ENCODE peak calls at places on chromosomes 16 and 17, in six cellular contexts. T, C, E, J, Q and O are unnamed samples.

GRCh38 chr16:85199880-85200279 is 87.6 kb upstream of the CIBAR2 start:
- DNase-seq in Q (no peak), T (no peak), J (no peak), E (no peak), C (no peak), O (no peak)

GRCh38 chr16:5008311-5008731 is 25.4 kb downstream of the NAGPA start:
- DNase-seq in C (no peak), T (no peak), E (no peak), J (no peak), Q (no peak), O (no peak)

GRCh38 chr17:41057547-41057946 is 2.4 kb downstream of the KRTAP2-3 start:
- DNase-seq in J (no peak), T (no peak), C (no peak), Q (no peak), E (no peak), O (peak; percentile 22)

GRCh38 chr17:32772453-32773025 is 104.4 kb downstream of the MYO1D start:
- DNase-seq in J (no peak), Q (no peak), T (no peak), E (no peak), C (no peak), O (no peak)

GRCh38 chr16:50202926-50203624 is 50.0 kb downstream of the TENT4B start:
- DNase-seq in Q (peak; percentile 93), C (peak; percentile 93), T (no peak), E (peak; percentile 93), J (peak; percentile 57), O (no peak)

GRCh38 chr16:72042157-72042660 is 12.1 kb upstream of the HP start:
- DNase-seq in J (no peak), C (no peak), T (no peak), E (no peak), Q (no peak), O (no peak)

GRCh38 chr17:82400830-82401229 is 17.3 kb upstream of the HEXD start:
- DNase-seq in E (no peak), J (peak; percentile 35), T (no peak), Q (no peak), C (no peak), O (peak; percentile 59)

GRCh38 chr16:29645699-29646187 is 17.3 kb upstream of the SPN start:
- DNase-seq in Q (no peak), T (no peak), J (no peak), C (no peak), E (no peak), O (peak; percentile 77)

GRCh38 chr17:15262291-15263205 is 2.6 kb downstream of the PMP22 start:
- DNase-seq in T (no peak), C (peak; percentile 95), E (peak; percentile 83), J (peak; percentile 83), Q (peak; percentile 86), O (no peak)

GRCh38 chr16:3578610-3579551 is 1.7 kb upstream of the NLRC3 start:
- DNase-seq in J (no peak), T (no peak), C (peak; percentile 24), Q (no peak), E (no peak), O (peak; percentile 72)

GRCh38 chr17:40346768-40347154 is 17.8 kb downstream of the GJD3 start:
- DNase-seq in C (no peak), T (no peak), E (no peak), Q (no peak), J (no peak), O (no peak)

GRCh38 chr16:80664798-80665197 is 124.0 kb downstream of the DYNLRB2 start:
- DNase-seq in J (no peak), Q (no peak), T (no peak), E (no peak), C (no peak), O (no peak)

GRCh38 chr17:81635973-81636504 is 873 bp downstream of the NPLOC4 start:
- DNase-seq in E (peak; percentile 60), J (no peak), Q (no peak), T (no peak), C (no peak), O (no peak)

GRCh38 chr16:63813862-63814261 is 1308.0 kb downstream of the CDH11 start:
- DNase-seq in C (no peak), J (no peak), T (no peak), Q (no peak), E (no peak), O (no peak)

GRCh38 chr17:72192409-72193192 is 71.8 kb downstream of the SOX9 start:
- DNase-seq in Q (peak; percentile 18), T (no peak), C (no peak), E (peak; percentile 98), J (no peak), O (no peak)

GRCh38 chr16:1184156-1184868 is 31.4 kb downstream of the CACNA1H start:
- DNase-seq in Q (no peak), T (no peak), E (no peak), J (no peak), C (no peak), O (no peak)

GRCh38 chr17:37212184-37212583 is 163.6 kb upstream of the C17orf78 start:
- DNase-seq in T (no peak), C (peak; percentile 24), Q (peak; percentile 6), J (no peak), E (no peak), O (no peak)

GRCh38 chr16:30927789-30928378 is 4.5 kb downstream of the FBXL19 start:
- DNase-seq in E (peak; percentile 25), T (peak; percentile 85), J (peak; percentile 46), C (peak; percentile 38), Q (peak; percentile 22), O (peak; percentile 89)

GRCh38 chr16:67462279-67462655 is 18.7 kb downstream of the ATP6V0D1 start:
- DNase-seq in T (no peak), J (no peak), E (no peak), Q (no peak), C (no peak), O (no peak)

GRCh38 chr16:82016268-82016667 is 5.0 kb upstream of the SDR42E1 start:
- DNase-seq in E (peak; percentile 14), J (peak; percentile 54), T (no peak), C (peak; percentile 75), Q (peak; percentile 24), O (peak; percentile 48)

GRCh38 chr17:47280072-47280811 is 26.6 kb downstream of the ITGB3 start:
- DNase-seq in C (peak; percentile 59), T (no peak), Q (peak; percentile 66), J (no peak), E (peak; percentile 48), O (no peak)

GRCh38 chr17:55086635-55087058 is 118.1 kb downstream of the STXBP4 start:
- DNase-seq in J (no peak), E (peak; percentile 90), C (peak; percentile 84), T (no peak), Q (peak; percentile 69), O (no peak)

GRCh38 chr16:88969361-88969831 is 7.6 kb downstream of the CBFA2T3 start:
- DNase-seq in T (no peak), J (no peak), C (no peak), Q (no peak), E (no peak), O (no peak)

GRCh38 chr16:66357523-66357928 is 9.0 kb upstream of the CDH5 start:
- DNase-seq in Q (peak; percentile 84), E (peak; percentile 83), T (peak; percentile 27), C (peak; percentile 91), J (peak; percentile 57), O (peak; percentile 58)

DNA sequence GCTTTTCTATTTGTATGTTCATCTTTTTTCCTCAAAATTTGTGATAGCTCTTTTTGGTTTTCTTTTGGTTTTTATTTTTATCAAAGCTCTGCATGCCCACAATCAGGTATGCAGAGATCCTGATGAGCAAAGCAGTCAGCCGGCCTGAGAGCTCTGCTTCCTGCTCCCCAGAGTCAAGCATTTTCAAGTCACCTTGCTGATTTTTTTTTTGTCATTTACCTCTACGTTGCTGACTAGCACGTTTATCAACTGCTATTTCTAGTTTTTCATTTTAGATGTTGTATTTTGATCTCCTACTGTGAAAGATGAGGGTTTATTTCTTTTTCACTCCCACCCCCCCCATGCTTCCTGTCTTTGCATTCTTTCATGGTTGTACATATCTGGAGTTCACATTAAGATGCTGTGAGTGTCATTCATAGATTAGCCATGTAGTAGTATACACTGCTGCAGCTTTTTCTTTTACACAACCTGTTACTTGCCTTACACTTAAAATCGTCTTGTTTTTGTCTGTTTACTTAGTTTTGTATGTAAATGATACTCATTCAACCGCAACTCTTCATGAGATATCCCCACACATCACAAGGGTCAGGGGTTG is 196.2 kb downstream of the LGALS9B start:
- DNase-seq in C (no peak), Q (no peak), J (no peak), E (peak; percentile 31), T (no peak), O (no peak)
- H3K9ac ChIP-seq in C (no peak overlapping the region), Q (no peak overlapping the region), J (no peak overlapping the region), E (no peak overlapping the region), T (no peak overlapping the region), O (no peak overlapping the region)

GRCh38 chr16:56667581-56668571 is at the start of gene MT1G:
- DNase-seq in T (no peak), E (no peak), C (peak; percentile 16), Q (no peak), J (peak; percentile 80), O (no peak)

GRCh38 chr16:56671706-56672105 is 2.1 kb downstream of the MT1H start:
- DNase-seq in E (peak; percentile 44), T (no peak), C (no peak), J (no peak), Q (no peak), O (no peak)

GRCh38 chr16:56669840-56670639 is 426 bp downstream of the MT1H start:
- DNase-seq in E (no peak), J (no peak), T (no peak), Q (no peak), C (no peak), O (no peak)

GRCh38 chr16:56670640-56670934 is 973 bp downstream of the MT1H start:
- DNase-seq in E (no peak), J (no peak), Q (no peak), C (no peak), T (no peak), O (no peak)

DNA sequence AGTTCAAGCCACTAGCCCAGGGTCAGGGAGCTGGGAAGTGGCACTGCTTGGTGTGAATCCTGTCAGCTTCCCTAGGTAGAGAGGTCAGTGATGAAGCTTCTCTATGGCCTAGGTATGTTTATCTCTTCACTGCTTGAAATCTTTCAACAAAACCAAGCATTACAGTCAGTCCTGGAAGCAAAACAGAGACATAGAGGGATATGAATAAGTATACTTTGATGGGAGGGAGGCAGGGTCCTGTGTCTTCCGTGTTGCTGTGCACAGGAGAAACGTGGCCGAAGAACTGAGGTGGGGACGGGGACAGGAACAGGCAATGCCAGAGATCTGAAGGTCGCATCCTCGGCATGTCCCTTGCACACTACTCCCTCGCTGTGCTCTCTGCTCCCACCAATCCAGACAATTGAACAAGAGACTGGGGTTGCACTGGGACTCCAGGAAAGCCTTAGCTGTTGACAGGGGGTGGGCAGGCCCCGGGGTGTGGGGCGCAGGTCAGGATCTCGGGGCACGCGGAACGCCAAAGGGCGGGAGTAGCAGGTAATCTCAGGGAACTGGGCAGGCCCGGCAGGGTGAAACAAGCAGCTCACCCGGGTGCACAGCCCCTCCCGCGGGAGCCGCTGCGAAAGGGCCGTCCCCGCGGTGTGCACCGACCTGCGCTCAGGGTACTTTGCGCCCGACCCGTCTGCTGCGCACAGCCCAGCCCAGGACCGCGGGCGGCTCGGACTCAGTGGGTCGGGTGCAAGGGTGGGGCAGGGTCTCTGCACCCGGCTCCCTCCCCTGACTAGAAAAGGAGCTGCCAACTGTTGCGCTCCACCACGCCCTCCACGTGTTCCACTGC is at the start of gene MT1H:
- DNase-seq in C (no peak), E (no peak), Q (no peak), J (peak; percentile 50), T (no peak), O (peak; percentile 64)
- H3K9ac ChIP-seq in C (no peak within 1 kb of the TSS), E (no peak within 1 kb of the TSS), Q (no peak within 1 kb of the TSS), J (no peak within 1 kb of the TSS), T (no peak within 1 kb of the TSS), O (peak within 1 kb of the TSS; percentile 2)

GRCh38 chr17:49469831-49470568 is 25.1 kb upstream of the NGFR start:
- DNase-seq in C (no peak), E (no peak), Q (peak; percentile 52), J (peak; percentile 20), T (no peak), O (no peak)
- H3K9ac ChIP-seq in C (no peak overlapping the region), E (no peak overlapping the region), Q (no peak overlapping the region), J (no peak overlapping the region), T (peak overlapping the region; percentile 57), O (no peak overlapping the region)

GRCh38 chr16:10577305-10578202 is 2.8 kb downstream of the EMP2 start:
- DNase-seq in E (no peak), C (peak; percentile 64), J (peak; percentile 47), T (no peak), Q (no peak), O (no peak)
- H3K9ac ChIP-seq in E (no peak overlapping the region), C (no peak overlapping the region), J (no peak overlapping the region), T (no peak overlapping the region), Q (peak overlapping the region; percentile 7), O (no peak overlapping the region)